ENCODE peak calls at places on chromosomes 13 and 19, in five cellular contexts. Y is T47D, K is RWPE1, D is ELR, J is NCI-H1105. V is an unnamed sample.
A peak's percentile ranks its signal among the peaks of the same experiment; 100 is the strongest.

GRCh38 chr19:8238251-8238650 is 29.1 kb downstream of the CERS4 start:
- DNase-seq in K (peak; percentile 57), Y (no peak), J (no peak), D (no peak), V (no peak)

GRCh38 chr13:110630566-110631119 is 15.3 kb downstream of the NAXD start:
- DNase-seq in D (no peak), K (no peak), J (no peak), Y (no peak), V (no peak)

GRCh38 chr19:19348266-19348665 is 27.6 kb downstream of the MAU2 start:
- DNase-seq in J (no peak), Y (no peak), D (no peak), K (no peak), V (no peak)

GRCh38 chr19:37551123-37551993 is 43.2 kb downstream of the ZNF571 start:
- DNase-seq in Y (no peak), K (peak; percentile 27), J (no peak), D (peak; percentile 63), V (peak; percentile 84)

GRCh38 chr13:71979616-71980015 is 112.6 kb upstream of the DACH1 start:
- DNase-seq in D (peak; percentile 10), K (no peak), J (no peak), Y (no peak), V (peak; percentile 42)

GRCh38 chr13:85277753-85278152 is 521.5 kb downstream of the SLITRK6 start:
- DNase-seq in J (no peak), D (peak; percentile 71), K (peak; percentile 38), Y (no peak), V (no peak)

GRCh38 chr13:37914781-37915391 is 45.3 kb upstream of the TRPC4 start:
- DNase-seq in J (no peak), D (peak; percentile 34), Y (no peak), K (peak; percentile 21), V (no peak)

GRCh38 chr13:29976535-29976934 is 126.1 kb upstream of the UBL3 start:
- DNase-seq in K (no peak), Y (no peak), D (no peak), J (no peak), V (no peak)

GRCh38 chr13:83752141-83752540 is 130.1 kb downstream of the SLITRK1 start:
- DNase-seq in Y (no peak), D (peak; percentile 83), J (no peak), K (peak; percentile 10), V (no peak)

GRCh38 chr19:43362179-43362578 is 8.7 kb downstream of the CD177 start:
- DNase-seq in J (no peak), D (peak; percentile 64), K (no peak), Y (no peak), V (no peak)

GRCh38 chr19:4370418-4371041 is 27.2 kb downstream of the MPND start:
- DNase-seq in D (no peak), J (no peak), K (no peak), Y (no peak), V (no peak)

GRCh38 chr13:43270043-43270830 is 246.9 kb downstream of the DNAJC15 start:
- DNase-seq in Y (no peak), D (no peak), K (no peak), J (no peak), V (no peak)

GRCh38 chr19:20325151-20325550 is 158.1 kb downstream of the ZNF486 start:
- DNase-seq in D (no peak), J (no peak), K (no peak), Y (no peak), V (no peak)

GRCh38 chr19:35417713-35418534 is 30.1 kb upstream of the FFAR2 start:
- DNase-seq in D (no peak), J (no peak), Y (no peak), K (no peak), V (no peak)

GRCh38 chr13:97367427-97367826 is 66.5 kb upstream of the RAP2A start:
- DNase-seq in D (peak; percentile 91), K (peak; percentile 13), Y (no peak), J (no peak), V (peak; percentile 40)

GRCh38 chr19:52198678-52199077 is 8.8 kb downstream of the PPP2R1A start:
- DNase-seq in Y (no peak), D (peak; percentile 15), J (no peak), K (no peak), V (peak; percentile 60)

GRCh38 chr13:49441846-49442245 is 2.0 kb downstream of the CAB39L start:
- DNase-seq in D (peak; percentile 72), J (no peak), K (no peak), Y (no peak), V (peak; percentile 31)